ENCODE peak calls at places on chromosomes 11 and 22, in seven cellular contexts. B is cardiac muscle cell, C is WERI-Rb-1, T is HFFc6, G is omental fat pad, Q is stomach, F is astrocyte of the cerebellum. D is an unnamed sample.

GRCh38 chr11:107821199-107821926 is 37.2 kb downstream of the SLC35F2 start:
- DNase-seq in B (peak; percentile 25), C (no peak), T (peak; percentile 5), G (no peak), Q (no peak), F (no peak), D (no peak)

GRCh38 chr22:22397292-22397870 is 111.2 kb downstream of the ZNF280B start:
- DNase-seq in B (peak; percentile 31), C (peak; percentile 49), T (peak; percentile 70), G (no peak), Q (no peak), F (no peak), D (peak; percentile 3)

GRCh38 chr22:29780781-29781676 is 13.9 kb downstream of the UQCR10 start:
- DNase-seq in B (peak; percentile 83), C (no peak), T (peak; percentile 79), G (no peak), Q (no peak), F (peak; percentile 85), D (no peak)

GRCh38 chr11:35235944-35236666 is 97.1 kb downstream of the CD44 start:
- DNase-seq in B (no peak), C (no peak), T (peak; percentile 71), G (no peak), Q (peak; percentile 72), F (peak; percentile 82), D (no peak)

GRCh38 chr11:2691991-2692841 is 7.6 kb downstream of the KCNQ1OT1 start:
- DNase-seq in B (no peak), C (peak; percentile 54), T (no peak), G (no peak), Q (no peak), F (no peak), D (no peak)

GRCh38 chr11:63768232-63769043 is at the start of gene ZFTA:
- DNase-seq in B (peak; percentile 70), C (peak; percentile 76), T (peak; percentile 41), G (no peak), Q (peak; percentile 61), F (no peak), D (peak; percentile 89)

GRCh38 chr22:21451545-21452520 is 15.4 kb upstream of the TMEM191C start:
- DNase-seq in B (no peak), C (no peak), T (no peak), G (no peak), Q (peak; percentile 19), F (no peak), D (no peak)

GRCh38 chr11:61356701-61357100 is 5.0 kb downstream of the CYB561A3 start:
- DNase-seq in B (no peak), C (no peak), T (no peak), G (no peak), Q (no peak), F (no peak), D (no peak)

GRCh38 chr11:22521226-22521625 is 104.4 kb downstream of the FANCF start:
- DNase-seq in B (peak; percentile 9), C (no peak), T (peak; percentile 3), G (no peak), Q (no peak), F (peak; percentile 59), D (no peak)

GRCh38 chr22:49452362-49452946 is 375.2 kb downstream of the BRD1 start:
- DNase-seq in B (no peak), C (no peak), T (no peak), G (no peak), Q (no peak), F (no peak), D (no peak)

GRCh38 chr22:29309332-29310064 is 3.0 kb downstream of the GAS2L1 start:
- DNase-seq in B (no peak), C (peak; percentile 1), T (no peak), G (no peak), Q (peak; percentile 80), F (no peak), D (peak; percentile 26)

GRCh38 chr11:2696461-2696860 is 3.3 kb downstream of the KCNQ1OT1 start:
- DNase-seq in B (no peak), C (no peak), T (no peak), G (no peak), Q (no peak), F (no peak), D (no peak)

GRCh38 chr22:20751185-20751851 is 22.6 kb upstream of the SERPIND1 start:
- DNase-seq in B (peak; percentile 11), C (peak; percentile 21), T (no peak), G (no peak), Q (no peak), F (no peak), D (no peak)

GRCh38 chr11:86574493-86575207 is 97.8 kb downstream of the ME3 start:
- DNase-seq in B (peak; percentile 29), C (no peak), T (no peak), G (no peak), Q (no peak), F (no peak), D (no peak)

GRCh38 chr11:66277475-66278391 is at the start of gene CNIH2:
- DNase-seq in B (peak; percentile 16), C (peak; percentile 42), T (no peak), G (no peak), Q (peak; percentile 39), F (no peak), D (peak; percentile 65)

GRCh38 chr22:48872271-48873260 is 955.1 kb downstream of the BRD1 start:
- DNase-seq in B (no peak), C (no peak), T (no peak), G (no peak), Q (no peak), F (no peak), D (no peak)

GRCh38 chr11:119964136-119965025 is 173.5 kb downstream of the TRIM29 start:
- DNase-seq in B (peak; percentile 54), C (no peak), T (no peak), G (no peak), Q (no peak), F (peak; percentile 1), D (no peak)

GRCh38 chr22:47200273-47201051 is 438.0 kb downstream of the TBC1D22A start:
- DNase-seq in B (peak; percentile 19), C (no peak), T (no peak), G (peak; percentile 10), Q (peak; percentile 25), F (no peak), D (no peak)

GRCh38 chr11:58707767-58708166 is 24.0 kb downstream of the GLYAT start:
- DNase-seq in B (no peak), C (no peak), T (no peak), G (no peak), Q (no peak), F (no peak), D (no peak)

GRCh38 chr22:49354516-49355205 is 473.0 kb downstream of the BRD1 start:
- DNase-seq in B (no peak), C (no peak), T (no peak), G (no peak), Q (peak; percentile 21), F (no peak), D (no peak)

GRCh38 chr11:119460130-119460529 is 37.2 kb upstream of the THY1 start:
- DNase-seq in B (no peak), C (no peak), T (no peak), G (no peak), Q (no peak), F (no peak), D (no peak)

GRCh38 chr22:30325724-30326703 is 727 bp downstream of the TBC1D10A start:
- DNase-seq in B (no peak), C (peak; percentile 46), T (no peak), G (no peak), Q (peak; percentile 53), F (no peak), D (peak; percentile 51)

GRCh38 chr11:71501071-71501985 is 25.7 kb upstream of the KRTAP5-7 start:
- DNase-seq in B (no peak), C (no peak), T (no peak), G (no peak), Q (peak; percentile 21), F (no peak), D (no peak)

GRCh38 chr11:16986434-16987204 is 27.6 kb downstream of the PLEKHA7 start:
- DNase-seq in B (peak; percentile 48), C (peak; percentile 81), T (no peak), G (no peak), Q (peak; percentile 95), F (no peak), D (peak; percentile 84)

DNA sequence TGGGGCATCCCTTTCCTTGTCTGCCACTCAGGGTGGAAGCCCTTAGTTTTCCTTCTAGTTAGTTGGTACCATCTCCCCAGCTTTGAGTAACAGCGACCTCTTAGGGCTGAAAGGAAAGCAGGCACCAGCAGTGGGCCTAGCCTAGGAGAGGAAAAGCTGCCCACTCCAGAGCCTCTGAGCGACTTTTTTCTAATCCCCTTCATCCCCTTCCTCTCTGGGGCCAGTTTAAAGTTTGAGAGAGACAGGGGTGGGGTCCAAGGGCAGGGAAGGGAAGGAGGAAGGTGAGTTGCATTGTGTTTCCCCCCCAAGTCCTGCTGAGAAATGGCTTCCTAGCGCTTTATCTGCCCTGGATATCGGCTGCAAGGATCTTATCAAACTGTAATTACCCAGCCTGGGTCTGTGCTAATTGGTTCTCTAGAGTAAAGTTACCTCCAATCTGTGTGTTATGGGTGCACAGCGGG is 573.9 kb upstream of the CADM1 start:
- DNase-seq in B (no peak), C (peak; percentile 69), T (no peak), G (no peak), Q (no peak), F (no peak), D (peak; percentile 36)
- TF ChIP-seq CTCF in B (peak; percentile 27), C (peak; percentile 81), T (no peak), G (no peak), Q (no peak), F (peak; percentile 69), D (peak; percentile 47)

GRCh38 chr11:102891736-102892135 is 17.0 kb upstream of the MMP12 start:
- DNase-seq in B (no peak), C (no peak), T (peak; percentile 5), G (no peak), Q (no peak), F (peak; percentile 8), D (no peak)
- TF ChIP-seq CTCF in B (no peak), C (no peak), T (peak; percentile 12), G (no peak), Q (no peak), F (peak; percentile 3), D (no peak)

GRCh38 chr11:44863231-44863630 is 87.5 kb downstream of the TP53I11 start:
- DNase-seq in B (no peak), C (no peak), T (no peak), G (no peak), Q (no peak), F (no peak), D (no peak)
- TF ChIP-seq CTCF in B (no peak), C (no peak), T (no peak), G (no peak), Q (no peak), F (no peak), D (no peak)

GRCh38 chr11:32615422-32615821 is 31.8 kb downstream of the EIF3M start:
- DNase-seq in B (peak; percentile 69), C (no peak), T (no peak), G (no peak), Q (no peak), F (peak; percentile 8), D (peak; percentile 8)
- TF ChIP-seq CTCF in B (peak; percentile 57), C (no peak), T (peak; percentile 32), G (no peak), Q (no peak), F (peak; percentile 30), D (peak; percentile 53)

GRCh38 chr11:100302824-100303223 is 384.3 kb upstream of the ARHGAP42 start:
- DNase-seq in B (no peak), C (no peak), T (no peak), G (no peak), Q (no peak), F (no peak), D (no peak)

DNA sequence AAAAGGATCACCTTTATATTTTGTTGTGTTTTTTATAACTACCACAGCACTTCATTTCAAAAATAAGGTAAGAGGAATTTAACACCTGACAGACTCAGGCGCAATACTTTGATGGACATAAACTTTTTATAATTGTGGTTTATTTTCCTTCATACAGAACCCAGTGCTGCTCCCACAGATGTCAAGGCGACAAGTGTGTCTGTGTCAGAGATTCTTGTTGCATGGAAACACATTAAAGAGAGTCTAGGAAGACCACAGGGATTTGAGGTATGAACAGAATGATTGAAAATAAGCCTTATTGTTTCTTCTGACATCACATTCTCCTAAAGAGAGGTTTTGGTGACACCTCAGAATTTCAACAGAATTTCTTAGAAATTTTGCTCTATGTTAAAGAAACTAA is 378.9 kb upstream of the ARHGAP42 start:
- DNase-seq in B (no peak), C (no peak), T (no peak), G (no peak), Q (no peak), F (no peak), D (no peak)
- TF ChIP-seq CTCF in B (no peak), C (no peak), T (no peak), G (no peak), Q (no peak), F (no peak), D (no peak)

D was measured in GM10248.